ENCODE peak calls at places on chromosomes 3 and 15, in ten cellular contexts. N, R, Q, E, B, F, X, I, W and T are unnamed samples.
A peak's percentile ranks its signal among the peaks of the same experiment; 100 is the strongest.

GRCh38 chr3:90129710-90130109 is 1022.3 kb downstream of the EPHA3 start:
- DNase-seq in N (no peak), R (no peak), Q (no peak), E (no peak), B (no peak), F (no peak), X (no peak), I (no peak), W (no peak), T (no peak)

GRCh38 chr3:31696009-31696297 is 163.2 kb downstream of the STT3B start:
- DNase-seq in N (no peak), R (no peak), Q (no peak), E (no peak), B (no peak), F (no peak), X (no peak), I (no peak), W (no peak), T (no peak)

GRCh38 chr15:61118885-61119284 is 110.2 kb downstream of the RORA start:
- DNase-seq in N (no peak), R (no peak), Q (no peak), E (no peak), B (no peak), F (no peak), X (no peak), I (peak; percentile 2), W (no peak), T (no peak)

GRCh38 chr15:33021806-33022389 is 172.6 kb downstream of the FMN1 start:
- DNase-seq in N (peak; percentile 11), R (no peak), Q (peak; percentile 53), E (peak; percentile 74), B (no peak), F (no peak), X (peak; percentile 56), I (no peak), W (no peak), T (peak; percentile 34)

GRCh38 chr3:59108091-59108815 is 58.4 kb upstream of the CFAP20DC start:
- DNase-seq in N (no peak), R (no peak), Q (peak; percentile 41), E (no peak), B (no peak), F (no peak), X (peak; percentile 51), I (no peak), W (no peak), T (no peak)

GRCh38 chr15:64009241-64009640 is 37.0 kb downstream of the DAPK2 start:
- DNase-seq in N (peak; percentile 13), R (no peak), Q (no peak), E (no peak), B (no peak), F (no peak), X (no peak), I (no peak), W (no peak), T (no peak)

GRCh38 chr3:134885877-134886621 is 91.0 kb downstream of the EPHB1 start:
- DNase-seq in N (no peak), R (no peak), Q (peak; percentile 10), E (no peak), B (no peak), F (no peak), X (peak; percentile 89), I (no peak), W (no peak), T (peak; percentile 95)

GRCh38 chr3:42351221-42351620 is 59.2 kb downstream of the LYZL4 start:
- DNase-seq in N (no peak), R (no peak), Q (peak; percentile 4), E (peak; percentile 9), B (no peak), F (no peak), X (no peak), I (no peak), W (no peak), T (no peak)

GRCh38 chr3:150469931-150470740 is 62.0 kb downstream of the TSC22D2 start:
- DNase-seq in N (no peak), R (no peak), Q (peak; percentile 72), E (no peak), B (no peak), F (no peak), X (peak; percentile 81), I (no peak), W (no peak), T (peak; percentile 42)

GRCh38 chr3:15292765-15293522 is 39.4 kb downstream of the SH3BP5 start:
- DNase-seq in N (no peak), R (no peak), Q (peak; percentile 92), E (no peak), B (no peak), F (no peak), X (no peak), I (no peak), W (no peak), T (peak; percentile 44)

GRCh38 chr3:151852074-151852811 is 21.2 kb upstream of the SUCNR1 start:
- DNase-seq in N (no peak), R (peak; percentile 18), Q (no peak), E (no peak), B (no peak), F (no peak), X (no peak), I (no peak), W (no peak), T (no peak)

GRCh38 chr3:55036883-55037577 is 109.2 kb upstream of the LRTM1 start:
- DNase-seq in N (no peak), R (no peak), Q (no peak), E (no peak), B (no peak), F (no peak), X (no peak), I (no peak), W (no peak), T (no peak)

GRCh38 chr15:70852501-70853269 is 1.3 kb downstream of the LARP6 start:
- DNase-seq in N (no peak), R (no peak), Q (peak; percentile 40), E (no peak), B (no peak), F (no peak), X (peak; percentile 75), I (no peak), W (no peak), T (peak; percentile 57)

GRCh38 chr3:18843930-18844329 is 304.4 kb upstream of the KCNH8 start:
- DNase-seq in N (no peak), R (no peak), Q (no peak), E (no peak), B (no peak), F (no peak), X (no peak), I (no peak), W (no peak), T (no peak)